ENCODE peak calls at places on chromosome 1, in ten cellular contexts. One of them, this sample, is unnamed. For H3K4me1, the result is how much of the 10 kb centered on the place peaks cover.

GRCh38 chr1:214473392-214473791 is 78.0 kb downstream of the PTPN14 start:
- DNase-seq in A549: peak
- DNase-seq in IMR-90: peak
- DNase-seq in upper lobe of right lung: no peak
- DNase-seq in left ventricle myocardium inferior: no peak
- DNase-seq in pancreas: no peak
- DNase-seq in MM.1S: no peak
- DNase-seq in A673: no peak
- DNase-seq in prostate gland: no peak
- DNase-seq in sigmoid colon: no peak
- DNase-seq in this sample: peak

GRCh38 chr1:59903136-59903754 is 23.3 kb downstream of the CYP2J2 start:
- DNase-seq in A549: peak
- DNase-seq in IMR-90: no peak
- DNase-seq in upper lobe of right lung: no peak
- DNase-seq in left ventricle myocardium inferior: no peak
- DNase-seq in pancreas: no peak
- DNase-seq in MM.1S: peak
- DNase-seq in A673: peak
- DNase-seq in prostate gland: no peak
- DNase-seq in sigmoid colon: no peak
- DNase-seq in this sample: peak

GRCh38 chr1:67831850-67832513 is 1.3 kb downstream of the GNG12 start:
- DNase-seq in A549: peak
- DNase-seq in IMR-90: peak
- DNase-seq in upper lobe of right lung: peak
- DNase-seq in left ventricle myocardium inferior: peak
- DNase-seq in pancreas: peak
- DNase-seq in MM.1S: no peak
- DNase-seq in A673: peak
- DNase-seq in prostate gland: peak
- DNase-seq in sigmoid colon: peak
- DNase-seq in this sample: peak

GRCh38 chr1:36988311-36988710 is 46.0 kb downstream of the GRIK3 start:
- DNase-seq in A549: no peak
- DNase-seq in IMR-90: no peak
- DNase-seq in upper lobe of right lung: peak
- DNase-seq in left ventricle myocardium inferior: peak
- DNase-seq in pancreas: no peak
- DNase-seq in MM.1S: no peak
- DNase-seq in A673: no peak
- DNase-seq in prostate gland: no peak
- DNase-seq in sigmoid colon: no peak
- DNase-seq in this sample: no peak

GRCh38 chr1:116115476-116115875 is 4.3 kb downstream of the MAB21L3 start:
- DNase-seq in A549: peak
- DNase-seq in IMR-90: peak
- DNase-seq in upper lobe of right lung: no peak
- DNase-seq in left ventricle myocardium inferior: no peak
- DNase-seq in pancreas: no peak
- DNase-seq in MM.1S: no peak
- DNase-seq in A673: peak
- DNase-seq in prostate gland: no peak
- DNase-seq in sigmoid colon: no peak
- DNase-seq in this sample: no peak

GRCh38 chr1:103180660-103181059 is 72.3 kb upstream of the COL11A1 start:
- DNase-seq in A549: peak
- DNase-seq in IMR-90: peak
- DNase-seq in upper lobe of right lung: no peak
- DNase-seq in left ventricle myocardium inferior: no peak
- DNase-seq in pancreas: no peak
- DNase-seq in MM.1S: no peak
- DNase-seq in A673: peak
- DNase-seq in prostate gland: no peak
- DNase-seq in sigmoid colon: no peak
- DNase-seq in this sample: no peak

GRCh38 chr1:101841824-101842223 is 154.9 kb downstream of the OLFM3 start:
- DNase-seq in A549: no peak
- DNase-seq in IMR-90: no peak
- DNase-seq in upper lobe of right lung: no peak
- DNase-seq in left ventricle myocardium inferior: no peak
- DNase-seq in pancreas: no peak
- DNase-seq in MM.1S: no peak
- DNase-seq in A673: no peak
- DNase-seq in prostate gland: no peak
- DNase-seq in sigmoid colon: no peak
- DNase-seq in this sample: no peak

GRCh38 chr1:21325731-21326387 is 35.6 kb upstream of the ECE1 start:
- DNase-seq in A549: no peak
- DNase-seq in IMR-90: no peak
- DNase-seq in upper lobe of right lung: no peak
- DNase-seq in left ventricle myocardium inferior: no peak
- DNase-seq in pancreas: no peak
- DNase-seq in MM.1S: no peak
- DNase-seq in A673: no peak
- DNase-seq in prostate gland: no peak
- DNase-seq in sigmoid colon: peak
- DNase-seq in this sample: no peak

GRCh38 chr1:169102567-169102966 is 3.9 kb upstream of the ATP1B1 start:
- DNase-seq in A549: no peak
- DNase-seq in IMR-90: peak
- DNase-seq in upper lobe of right lung: peak
- DNase-seq in left ventricle myocardium inferior: no peak
- DNase-seq in pancreas: no peak
- DNase-seq in MM.1S: no peak
- DNase-seq in A673: peak
- DNase-seq in prostate gland: no peak
- DNase-seq in sigmoid colon: no peak
- DNase-seq in this sample: no peak

GRCh38 chr1:6440198-6441126 is 15.9 kb downstream of the ESPN start:
- DNase-seq in A549: peak
- DNase-seq in IMR-90: peak
- DNase-seq in upper lobe of right lung: peak
- DNase-seq in left ventricle myocardium inferior: no peak
- DNase-seq in pancreas: peak
- DNase-seq in MM.1S: peak
- DNase-seq in A673: peak
- DNase-seq in prostate gland: peak
- DNase-seq in sigmoid colon: no peak
- DNase-seq in this sample: peak

GRCh38 chr1:23517581-23517980 is 13.5 kb downstream of the E2F2 start:
- DNase-seq in A549: no peak
- DNase-seq in IMR-90: no peak
- DNase-seq in upper lobe of right lung: no peak
- DNase-seq in left ventricle myocardium inferior: no peak
- DNase-seq in pancreas: no peak
- DNase-seq in MM.1S: no peak
- DNase-seq in A673: no peak
- DNase-seq in prostate gland: no peak
- DNase-seq in sigmoid colon: no peak
- DNase-seq in this sample: no peak

DNA sequence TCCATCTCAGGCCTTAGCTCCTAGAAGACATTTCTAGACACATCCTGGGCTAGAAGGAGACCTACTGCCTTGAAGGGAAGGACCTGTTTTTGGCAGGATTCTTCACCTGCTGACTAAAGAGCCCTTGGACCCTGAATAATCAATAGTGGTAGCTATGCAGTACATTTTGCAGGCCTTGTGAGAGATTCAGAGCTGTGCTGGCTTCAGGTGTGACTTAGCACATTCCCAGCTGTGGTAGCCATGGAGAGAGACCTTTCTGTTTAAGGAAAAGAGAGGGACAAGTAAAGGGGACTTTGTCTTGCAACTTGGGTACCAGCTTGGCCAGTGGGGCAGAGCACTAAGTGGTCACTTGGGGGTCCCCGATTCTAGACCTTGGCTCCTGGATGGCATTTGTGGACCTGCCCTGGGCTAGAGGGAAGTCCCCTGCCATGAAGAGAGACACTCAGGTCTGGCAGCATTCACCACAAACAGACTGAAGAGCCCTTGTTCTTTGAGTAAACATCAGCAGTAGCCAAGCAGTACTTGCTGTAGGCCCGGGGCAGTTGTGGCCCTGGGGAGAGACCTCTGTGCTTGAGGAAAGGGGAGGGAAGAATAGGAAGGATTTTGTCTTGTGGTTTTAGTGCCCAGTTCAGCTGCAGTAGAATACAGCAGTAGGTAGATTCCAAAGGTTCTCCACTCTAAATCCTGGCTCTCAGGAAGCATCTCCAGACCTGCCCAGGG is 26.2 kb upstream of the CD1A start:
- DNase-seq in A549: no peak
- DNase-seq in IMR-90: no peak
- DNase-seq in upper lobe of right lung: no peak
- DNase-seq in left ventricle myocardium inferior: no peak
- DNase-seq in pancreas: no peak
- DNase-seq in MM.1S: no peak
- DNase-seq in A673: no peak
- DNase-seq in prostate gland: no peak
- DNase-seq in sigmoid colon: no peak
- DNase-seq in this sample: no peak
- TF ChIP-seq CTCF in A549: no peak
- TF ChIP-seq CTCF in IMR-90: no peak
- TF ChIP-seq CTCF in upper lobe of right lung: no peak
- TF ChIP-seq CTCF in left ventricle myocardium inferior: no peak
- TF ChIP-seq CTCF in pancreas: no peak
- TF ChIP-seq CTCF in MM.1S: no peak
- TF ChIP-seq CTCF in A673: no peak
- TF ChIP-seq CTCF in prostate gland: no peak
- TF ChIP-seq CTCF in sigmoid colon: no peak
- TF ChIP-seq CTCF in this sample: no peak

DNA sequence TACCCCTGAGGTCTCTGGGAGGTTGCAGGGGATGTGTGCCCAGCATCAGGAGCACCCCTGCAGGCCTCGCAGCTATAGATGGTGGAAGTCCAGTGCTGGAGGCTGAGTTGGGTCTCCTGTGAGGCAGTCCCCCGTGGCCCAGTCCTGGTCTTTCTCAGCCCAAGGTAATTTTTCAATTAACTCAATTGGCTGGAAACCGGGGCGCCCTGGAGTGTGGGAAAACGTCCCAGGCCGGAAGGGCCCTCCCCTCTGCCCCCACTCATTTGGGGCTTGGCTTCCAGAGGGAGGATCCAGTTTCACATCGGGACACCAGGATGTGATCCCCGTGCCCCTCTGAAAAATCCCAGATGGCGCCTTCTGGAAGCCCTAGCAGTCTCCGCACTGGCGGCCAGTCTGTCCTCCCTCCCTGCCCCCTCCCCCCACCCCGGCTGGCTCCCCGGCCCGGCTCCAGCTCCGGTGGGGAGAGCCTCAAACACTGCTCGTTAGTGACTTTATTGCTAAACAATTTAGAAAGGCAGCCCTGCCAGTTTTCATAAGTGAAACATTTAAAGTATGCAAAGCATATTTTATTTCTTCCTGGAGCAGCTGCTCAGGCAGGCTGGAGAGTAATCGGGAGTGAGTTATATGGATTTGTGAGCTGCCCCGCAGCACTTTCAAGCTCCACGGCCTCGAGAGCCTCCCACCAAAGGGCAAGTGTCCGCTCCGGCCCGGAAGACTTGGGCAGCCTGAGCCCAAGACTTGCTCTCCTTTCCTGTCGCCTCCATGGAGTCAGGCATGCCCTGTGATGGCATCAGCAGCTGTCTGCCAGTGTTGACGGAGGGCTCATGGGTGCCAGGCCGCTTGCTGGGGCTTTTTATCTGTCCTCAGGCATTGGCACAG is 208.2 kb upstream of the TMEM51 start:
- DNase-seq in A549: no peak
- DNase-seq in IMR-90: peak
- DNase-seq in upper lobe of right lung: peak
- DNase-seq in left ventricle myocardium inferior: peak
- DNase-seq in pancreas: no peak
- DNase-seq in MM.1S: no peak
- DNase-seq in A673: peak
- DNase-seq in prostate gland: peak
- DNase-seq in sigmoid colon: peak
- DNase-seq in this sample: no peak
- H3K4me1 ChIP-seq in A549: under half
- H3K4me1 ChIP-seq in IMR-90: under half
- H3K4me1 ChIP-seq in upper lobe of right lung: under half
- H3K4me1 ChIP-seq in left ventricle myocardium inferior: half or more
- H3K4me1 ChIP-seq in pancreas: under half
- H3K4me1 ChIP-seq in MM.1S: under half
- H3K4me1 ChIP-seq in A673: under half
- H3K4me1 ChIP-seq in prostate gland: under half
- H3K4me1 ChIP-seq in sigmoid colon: under half
- H3K4me1 ChIP-seq in this sample: under half

DNA sequence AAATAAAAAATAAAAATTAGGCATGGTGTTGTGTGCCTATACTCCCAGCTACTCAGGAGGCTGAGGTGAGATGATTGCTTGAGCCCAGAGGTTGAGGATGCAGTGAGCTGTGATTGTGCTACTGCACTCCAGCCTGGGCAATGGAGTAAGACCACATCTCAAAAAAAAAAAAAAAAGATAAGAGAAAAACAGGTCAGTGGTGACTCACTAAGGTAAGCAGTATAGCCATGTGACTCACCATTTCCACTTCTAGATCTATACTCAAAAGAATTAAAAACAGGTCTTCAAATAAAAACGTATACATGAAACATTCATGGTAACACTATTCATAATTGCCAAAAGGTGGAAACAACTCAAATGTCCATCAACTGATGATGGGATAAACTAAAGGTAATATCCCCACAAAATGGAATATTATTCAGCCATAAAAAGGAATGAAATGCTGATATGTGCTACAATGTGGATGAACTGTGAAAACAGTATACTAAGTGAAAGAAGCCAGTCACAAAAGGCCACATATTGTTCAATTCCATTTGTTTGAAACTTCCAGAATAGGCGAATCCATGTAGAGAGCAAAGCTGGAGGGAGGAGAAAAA is 75.1 kb downstream of the ZNF281 start:
- DNase-seq in A549: no peak
- DNase-seq in IMR-90: no peak
- DNase-seq in upper lobe of right lung: no peak
- DNase-seq in left ventricle myocardium inferior: no peak
- DNase-seq in pancreas: no peak
- DNase-seq in MM.1S: no peak
- DNase-seq in A673: no peak
- DNase-seq in prostate gland: no peak
- DNase-seq in sigmoid colon: no peak
- DNase-seq in this sample: no peak
- H3K4me3 ChIP-seq in A549: no peak
- H3K4me3 ChIP-seq in IMR-90: no peak
- H3K4me3 ChIP-seq in upper lobe of right lung: no peak
- H3K4me3 ChIP-seq in left ventricle myocardium inferior: no peak
- H3K4me3 ChIP-seq in pancreas: no peak
- H3K4me3 ChIP-seq in MM.1S: no peak
- H3K4me3 ChIP-seq in A673: no peak
- H3K4me3 ChIP-seq in prostate gland: no peak
- H3K4me3 ChIP-seq in sigmoid colon: no peak
- H3K4me3 ChIP-seq in this sample: no peak

DNA sequence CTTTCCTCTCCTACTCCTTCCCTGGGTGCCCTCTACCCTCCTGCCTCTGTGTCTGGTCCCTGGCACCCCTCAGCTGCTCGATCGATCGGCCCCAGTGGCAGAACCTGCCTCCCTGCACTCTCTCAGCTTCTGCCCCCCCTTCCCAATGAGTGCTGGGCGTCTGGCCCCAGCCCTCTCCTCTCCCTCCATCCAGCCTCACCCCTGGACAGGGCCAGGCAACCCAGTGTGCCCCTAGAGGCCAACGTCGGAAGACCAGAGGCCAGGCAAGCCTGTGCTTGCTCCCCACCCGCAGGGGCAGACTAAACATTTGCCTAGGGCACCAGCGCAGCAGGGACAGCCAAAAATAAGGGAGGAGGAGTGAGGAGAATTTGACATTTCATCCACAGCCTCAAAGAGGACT is 43.5 kb downstream of the LGR6 start:
- DNase-seq in A549: peak
- DNase-seq in IMR-90: peak
- DNase-seq in upper lobe of right lung: peak
- DNase-seq in left ventricle myocardium inferior: no peak
- DNase-seq in pancreas: no peak
- DNase-seq in MM.1S: peak
- DNase-seq in A673: peak
- DNase-seq in prostate gland: no peak
- DNase-seq in sigmoid colon: peak
- DNase-seq in this sample: peak
- TF ChIP-seq CTCF in A549: peak
- TF ChIP-seq CTCF in IMR-90: peak
- TF ChIP-seq CTCF in upper lobe of right lung: peak
- TF ChIP-seq CTCF in left ventricle myocardium inferior: peak
- TF ChIP-seq CTCF in pancreas: peak
- TF ChIP-seq CTCF in MM.1S: peak
- TF ChIP-seq CTCF in A673: peak
- TF ChIP-seq CTCF in prostate gland: no peak
- TF ChIP-seq CTCF in sigmoid colon: no peak
- TF ChIP-seq CTCF in this sample: peak